ENCODE peak calls at places on chromosomes 5 and 9, in eight cellular contexts. One of them, this sample, is unnamed. For H3K4me1, the result is how much of the 10 kb centered on the place peaks cover.

GRCh38 chr9:8431505-8431904 is 631.9 kb upstream of the DMAC1 start:
- DNase-seq in HCT116: no peak
- DNase-seq in endothelial cell of umbilical vein: no peak
- DNase-seq in tibial nerve: no peak
- DNase-seq in A549: no peak
- DNase-seq in aorta: no peak
- DNase-seq in pancreas: no peak
- DNase-seq in tibial artery: no peak
- DNase-seq in this sample: no peak

GRCh38 chr9:125457357-125457756 is 195.7 kb downstream of the GAPVD1 start:
- DNase-seq in tibial artery: no peak
- DNase-seq in pancreas: no peak
- DNase-seq in HCT116: no peak
- DNase-seq in tibial nerve: no peak
- DNase-seq in aorta: no peak
- DNase-seq in A549: no peak
- DNase-seq in endothelial cell of umbilical vein: no peak
- DNase-seq in this sample: no peak

GRCh38 chr5:68884144-68884754 is 209.6 kb upstream of the SLC30A5 start:
- DNase-seq in tibial artery: no peak
- DNase-seq in tibial nerve: no peak
- DNase-seq in HCT116: no peak
- DNase-seq in pancreas: no peak
- DNase-seq in A549: no peak
- DNase-seq in endothelial cell of umbilical vein: no peak
- DNase-seq in aorta: no peak
- DNase-seq in this sample: no peak

GRCh38 chr9:108816037-108816436 is 39.7 kb downstream of the ACTL7B start:
- DNase-seq in aorta: no peak
- DNase-seq in HCT116: no peak
- DNase-seq in A549: no peak
- DNase-seq in pancreas: no peak
- DNase-seq in tibial nerve: no peak
- DNase-seq in endothelial cell of umbilical vein: peak
- DNase-seq in tibial artery: no peak
- DNase-seq in this sample: no peak

GRCh38 chr5:66796306-66797292 is 200.4 kb downstream of the MAST4 start:
- DNase-seq in HCT116: no peak
- DNase-seq in tibial nerve: no peak
- DNase-seq in tibial artery: no peak
- DNase-seq in aorta: no peak
- DNase-seq in endothelial cell of umbilical vein: no peak
- DNase-seq in pancreas: no peak
- DNase-seq in A549: peak
- DNase-seq in this sample: no peak

GRCh38 chr5:21931076-21931475 is 922.1 kb downstream of the CDH12 start:
- DNase-seq in pancreas: no peak
- DNase-seq in aorta: no peak
- DNase-seq in endothelial cell of umbilical vein: no peak
- DNase-seq in HCT116: no peak
- DNase-seq in A549: no peak
- DNase-seq in tibial nerve: no peak
- DNase-seq in tibial artery: no peak
- DNase-seq in this sample: no peak

GRCh38 chr9:120980951-120981350 is 54.4 kb upstream of the TRAF1 start:
- DNase-seq in tibial artery: no peak
- DNase-seq in pancreas: no peak
- DNase-seq in HCT116: no peak
- DNase-seq in endothelial cell of umbilical vein: no peak
- DNase-seq in aorta: no peak
- DNase-seq in tibial nerve: no peak
- DNase-seq in A549: no peak
- DNase-seq in this sample: no peak

GRCh38 chr5:94440015-94440414 is 178.4 kb downstream of the KIAA0825 start:
- DNase-seq in endothelial cell of umbilical vein: no peak
- DNase-seq in A549: no peak
- DNase-seq in tibial artery: no peak
- DNase-seq in aorta: no peak
- DNase-seq in tibial nerve: no peak
- DNase-seq in pancreas: no peak
- DNase-seq in HCT116: no peak
- DNase-seq in this sample: no peak

GRCh38 chr5:10077721-10078551 is 171.8 kb downstream of the ATPSCKMT start:
- DNase-seq in tibial artery: no peak
- DNase-seq in pancreas: no peak
- DNase-seq in HCT116: no peak
- DNase-seq in endothelial cell of umbilical vein: no peak
- DNase-seq in A549: no peak
- DNase-seq in tibial nerve: no peak
- DNase-seq in aorta: no peak
- DNase-seq in this sample: no peak

GRCh38 chr9:31996331-31996730 is 388.1 kb upstream of the ACO1 start:
- DNase-seq in HCT116: peak
- DNase-seq in aorta: no peak
- DNase-seq in pancreas: no peak
- DNase-seq in tibial nerve: no peak
- DNase-seq in tibial artery: no peak
- DNase-seq in endothelial cell of umbilical vein: no peak
- DNase-seq in A549: no peak
- DNase-seq in this sample: no peak

GRCh38 chr5:137836301-137836700 is 31.4 kb upstream of the MYOT start:
- DNase-seq in pancreas: no peak
- DNase-seq in tibial artery: no peak
- DNase-seq in aorta: no peak
- DNase-seq in HCT116: no peak
- DNase-seq in endothelial cell of umbilical vein: no peak
- DNase-seq in tibial nerve: no peak
- DNase-seq in A549: no peak
- DNase-seq in this sample: no peak

GRCh38 chr5:137837741-137838389 is 29.8 kb upstream of the MYOT start:
- DNase-seq in tibial nerve: no peak
- DNase-seq in A549: no peak
- DNase-seq in tibial artery: no peak
- DNase-seq in endothelial cell of umbilical vein: no peak
- DNase-seq in HCT116: no peak
- DNase-seq in pancreas: no peak
- DNase-seq in aorta: no peak
- DNase-seq in this sample: no peak

GRCh38 chr5:137838976-137839375 is 28.7 kb upstream of the MYOT start:
- DNase-seq in HCT116: no peak
- DNase-seq in tibial artery: no peak
- DNase-seq in pancreas: no peak
- DNase-seq in endothelial cell of umbilical vein: no peak
- DNase-seq in aorta: no peak
- DNase-seq in tibial nerve: no peak
- DNase-seq in A549: no peak
- DNase-seq in this sample: no peak

GRCh38 chr5:137834498-137834897 is 33.2 kb upstream of the MYOT start:
- DNase-seq in aorta: no peak
- DNase-seq in A549: no peak
- DNase-seq in pancreas: no peak
- DNase-seq in tibial nerve: no peak
- DNase-seq in HCT116: no peak
- DNase-seq in tibial artery: no peak
- DNase-seq in endothelial cell of umbilical vein: no peak
- DNase-seq in this sample: no peak

DNA sequence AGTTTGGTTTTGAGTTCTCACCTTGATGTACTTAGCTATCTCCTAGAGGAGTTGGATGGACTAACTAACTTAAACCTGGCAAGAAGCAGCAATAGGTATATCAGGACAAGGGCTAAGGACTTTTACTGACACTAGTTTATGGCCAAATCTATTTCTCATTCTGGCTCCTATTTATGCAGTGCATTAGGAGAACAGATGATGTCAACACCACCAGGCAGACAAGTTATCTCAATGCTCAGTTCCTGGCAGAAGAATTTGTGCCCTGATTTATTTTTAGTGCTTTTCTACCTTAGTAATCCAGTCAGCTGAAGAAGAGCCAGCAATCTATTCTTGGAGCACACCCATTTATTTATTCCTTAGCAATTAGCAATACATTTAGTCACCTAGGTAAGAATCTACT is 30.7 kb upstream of the MYOT start:
- DNase-seq in tibial nerve: no peak
- DNase-seq in tibial artery: no peak
- DNase-seq in pancreas: no peak
- DNase-seq in HCT116: no peak
- DNase-seq in A549: no peak
- DNase-seq in endothelial cell of umbilical vein: no peak
- DNase-seq in aorta: no peak
- DNase-seq in this sample: no peak
- H3K4me1 ChIP-seq in tibial nerve: under half
- H3K4me1 ChIP-seq in tibial artery: under half
- H3K4me1 ChIP-seq in pancreas: under half
- H3K4me1 ChIP-seq in HCT116: under half
- H3K4me1 ChIP-seq in A549: half or more
- H3K4me1 ChIP-seq in endothelial cell of umbilical vein: under half
- H3K4me1 ChIP-seq in aorta: under half
- H3K4me1 ChIP-seq in this sample: under half

DNA sequence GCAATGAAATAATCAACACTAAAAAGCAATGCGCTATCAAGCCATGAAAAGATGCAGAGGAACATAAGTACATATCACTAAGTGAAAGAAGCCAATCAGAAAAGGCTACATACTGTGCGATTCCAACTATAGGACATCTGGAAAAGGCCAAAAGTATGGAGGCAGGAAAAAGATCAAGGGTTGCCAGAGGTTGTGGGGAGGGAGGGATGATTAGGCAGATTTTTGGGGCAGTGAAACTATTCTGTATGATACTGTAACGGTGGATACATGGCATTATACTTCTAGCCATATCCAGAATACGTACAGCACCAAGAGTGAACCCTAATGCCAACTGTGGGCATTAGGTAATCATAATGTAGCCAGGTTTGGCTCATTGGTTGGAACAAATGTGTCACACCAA is 50.0 kb upstream of the FAM120AOS start:
- DNase-seq in HCT116: no peak
- DNase-seq in A549: no peak
- DNase-seq in tibial nerve: no peak
- DNase-seq in tibial artery: no peak
- DNase-seq in pancreas: no peak
- DNase-seq in endothelial cell of umbilical vein: no peak
- DNase-seq in aorta: no peak
- DNase-seq in this sample: no peak
- H3K4me1 ChIP-seq in HCT116: under half
- H3K4me1 ChIP-seq in A549: under half
- H3K4me1 ChIP-seq in tibial nerve: under half
- H3K4me1 ChIP-seq in tibial artery: under half
- H3K4me1 ChIP-seq in pancreas: under half
- H3K4me1 ChIP-seq in endothelial cell of umbilical vein: under half
- H3K4me1 ChIP-seq in aorta: under half
- H3K4me1 ChIP-seq in this sample: under half

GRCh38 chr5:157342822-157343402 is 77.0 kb downstream of the CYFIP2 start:
- DNase-seq in endothelial cell of umbilical vein: peak
- DNase-seq in aorta: no peak
- DNase-seq in tibial artery: no peak
- DNase-seq in pancreas: no peak
- DNase-seq in tibial nerve: no peak
- DNase-seq in A549: peak
- DNase-seq in HCT116: peak
- DNase-seq in this sample: no peak
- H3K4me1 ChIP-seq in endothelial cell of umbilical vein: under half
- H3K4me1 ChIP-seq in aorta: under half
- H3K4me1 ChIP-seq in tibial artery: under half
- H3K4me1 ChIP-seq in pancreas: under half
- H3K4me1 ChIP-seq in tibial nerve: under half
- H3K4me1 ChIP-seq in A549: under half
- H3K4me1 ChIP-seq in HCT116: under half
- H3K4me1 ChIP-seq in this sample: under half

DNA sequence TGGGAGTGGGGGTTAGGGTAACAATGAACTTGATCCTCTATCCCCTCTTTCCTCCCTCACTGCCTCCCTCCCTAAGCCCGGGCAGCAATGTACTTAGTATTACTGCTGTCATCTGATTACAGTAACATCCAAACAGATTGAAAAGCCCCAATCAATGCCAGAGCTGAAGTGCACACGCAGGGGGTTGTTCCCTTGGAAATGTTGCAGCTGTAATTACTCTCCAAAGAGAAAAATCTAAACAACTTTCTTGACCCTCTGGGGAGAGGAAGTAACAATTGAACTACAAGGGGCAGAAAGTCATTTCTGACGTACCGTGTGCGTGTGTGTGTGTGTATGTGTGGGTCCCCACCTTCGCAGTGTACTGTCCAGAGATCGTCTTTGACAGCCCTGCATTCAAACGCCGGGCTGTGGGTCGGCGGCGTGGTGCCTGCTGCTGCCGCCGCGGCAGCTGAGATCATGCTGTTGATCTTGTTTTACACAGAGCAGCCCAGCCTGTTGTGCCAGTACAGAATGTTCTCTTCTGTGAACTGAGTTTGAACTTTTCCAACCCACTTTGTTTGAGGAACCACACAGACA is 66.0 kb upstream of the KLF9 start:
- DNase-seq in endothelial cell of umbilical vein: peak
- DNase-seq in aorta: peak
- DNase-seq in tibial nerve: peak
- DNase-seq in tibial artery: peak
- DNase-seq in HCT116: no peak
- DNase-seq in pancreas: peak
- DNase-seq in A549: no peak
- DNase-seq in this sample: peak
- H3K4me1 ChIP-seq in endothelial cell of umbilical vein: under half
- H3K4me1 ChIP-seq in aorta: under half
- H3K4me1 ChIP-seq in tibial nerve: half or more
- H3K4me1 ChIP-seq in tibial artery: half or more
- H3K4me1 ChIP-seq in HCT116: under half
- H3K4me1 ChIP-seq in pancreas: half or more
- H3K4me1 ChIP-seq in A549: under half
- H3K4me1 ChIP-seq in this sample: under half

DNA sequence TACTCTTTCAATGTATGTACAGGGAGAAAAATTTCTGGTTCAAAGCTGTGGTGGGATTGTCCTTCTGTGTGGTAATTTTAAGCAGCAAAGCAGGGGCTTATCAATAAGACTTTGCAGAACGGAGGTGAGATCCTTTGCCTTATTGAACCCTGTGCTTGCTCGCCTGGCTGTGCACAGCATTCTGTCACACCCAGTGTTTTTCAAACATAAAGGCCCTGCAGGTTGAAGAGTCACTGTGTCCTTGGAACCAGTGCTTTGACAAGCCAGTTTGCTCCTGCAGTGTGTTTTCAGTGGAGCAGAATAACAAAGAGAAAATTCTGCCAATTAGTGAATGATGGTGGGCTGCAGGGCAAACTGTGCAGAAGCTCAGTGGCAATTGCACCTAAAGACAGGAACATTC is 236.7 kb upstream of the PCSK5 start:
- DNase-seq in pancreas: no peak
- DNase-seq in A549: no peak
- DNase-seq in endothelial cell of umbilical vein: no peak
- DNase-seq in aorta: no peak
- DNase-seq in tibial nerve: no peak
- DNase-seq in HCT116: no peak
- DNase-seq in tibial artery: no peak
- DNase-seq in this sample: no peak
- H3K4me1 ChIP-seq in pancreas: under half
- H3K4me1 ChIP-seq in A549: under half
- H3K4me1 ChIP-seq in endothelial cell of umbilical vein: under half
- H3K4me1 ChIP-seq in aorta: under half
- H3K4me1 ChIP-seq in tibial nerve: under half
- H3K4me1 ChIP-seq in HCT116: under half
- H3K4me1 ChIP-seq in tibial artery: under half
- H3K4me1 ChIP-seq in this sample: under half